ENCODE peak calls at places on chromosomes 7 and 10, in six cellular contexts. One of them, this sample, is unnamed.
A peak's percentile ranks its signal among the peaks of the same experiment; 100 is the strongest.

GRCh38 chr10:68471063-68471585 is 649 bp downstream of the DNA2 start:
- DNase-seq in K562: no peak
- DNase-seq in H1: no peak
- DNase-seq in HepG2: no peak
- DNase-seq in GM12878: no peak
- DNase-seq in GM12892: no peak
- DNase-seq in this sample: peak; percentile 10

GRCh38 chr7:36661135-36661840 is 63.0 kb downstream of the AOAH start:
- DNase-seq in GM12878: no peak
- DNase-seq in H1: no peak
- DNase-seq in HepG2: no peak
- DNase-seq in GM12892: no peak
- DNase-seq in K562: no peak
- DNase-seq in this sample: no peak

GRCh38 chr10:50431118-50431517 is 179.8 kb upstream of the ASAH2 start:
- DNase-seq in GM12892: no peak
- DNase-seq in HepG2: no peak
- DNase-seq in H1: no peak
- DNase-seq in K562: no peak
- DNase-seq in GM12878: no peak
- DNase-seq in this sample: no peak

GRCh38 chr7:90298145-90299038 is 22.7 kb downstream of the FAM237B start:
- DNase-seq in HepG2: peak; percentile 54
- DNase-seq in H1: no peak
- DNase-seq in GM12892: no peak
- DNase-seq in GM12878: no peak
- DNase-seq in K562: no peak
- DNase-seq in this sample: no peak

GRCh38 chr7:108662783-108663182 is 93.1 kb downstream of the DNAJB9 start:
- DNase-seq in HepG2: no peak
- DNase-seq in GM12878: no peak
- DNase-seq in K562: no peak
- DNase-seq in H1: no peak
- DNase-seq in GM12892: no peak
- DNase-seq in this sample: no peak

GRCh38 chr7:105806592-105807266 is 69.7 kb downstream of the ATXN7L1 start:
- DNase-seq in GM12878: peak; percentile 68
- DNase-seq in H1: no peak
- DNase-seq in HepG2: no peak
- DNase-seq in GM12892: peak; percentile 47
- DNase-seq in K562: no peak
- DNase-seq in this sample: peak; percentile 43

GRCh38 chr7:156282816-156283215 is 357.8 kb upstream of the RNF32 start:
- DNase-seq in H1: no peak
- DNase-seq in K562: no peak
- DNase-seq in GM12878: no peak
- DNase-seq in GM12892: no peak
- DNase-seq in HepG2: no peak
- DNase-seq in this sample: no peak

GRCh38 chr10:123635745-123636144 is 30.4 kb upstream of the GPR26 start:
- DNase-seq in HepG2: no peak
- DNase-seq in GM12878: no peak
- DNase-seq in GM12892: no peak
- DNase-seq in H1: no peak
- DNase-seq in K562: no peak
- DNase-seq in this sample: no peak

GRCh38 chr7:24408798-24409428 is 124.9 kb downstream of the NPY start:
- DNase-seq in GM12892: no peak
- DNase-seq in H1: no peak
- DNase-seq in K562: no peak
- DNase-seq in GM12878: no peak
- DNase-seq in HepG2: no peak
- DNase-seq in this sample: no peak

GRCh38 chr10:35765039-35765662 is 123.1 kb upstream of the FZD8 start:
- DNase-seq in HepG2: no peak
- DNase-seq in H1: peak; percentile 53
- DNase-seq in GM12878: no peak
- DNase-seq in K562: no peak
- DNase-seq in GM12892: no peak
- DNase-seq in this sample: no peak

GRCh38 chr10:31424473-31424872 is 105.5 kb downstream of the ZEB1 start:
- DNase-seq in GM12892: no peak
- DNase-seq in HepG2: no peak
- DNase-seq in K562: no peak
- DNase-seq in GM12878: no peak
- DNase-seq in H1: no peak
- DNase-seq in this sample: no peak

GRCh38 chr10:31422634-31423033 is 103.6 kb downstream of the ZEB1 start:
- DNase-seq in H1: no peak
- DNase-seq in HepG2: no peak
- DNase-seq in K562: no peak
- DNase-seq in GM12892: no peak
- DNase-seq in GM12878: no peak
- DNase-seq in this sample: no peak

GRCh38 chr10:31431021-31431420 is 112.0 kb downstream of the ZEB1 start:
- DNase-seq in HepG2: peak; percentile 15
- DNase-seq in H1: no peak
- DNase-seq in GM12878: no peak
- DNase-seq in GM12892: no peak
- DNase-seq in K562: no peak
- DNase-seq in this sample: no peak

GRCh38 chr10:31421322-31421721 is 102.3 kb downstream of the ZEB1 start:
- DNase-seq in GM12892: no peak
- DNase-seq in H1: no peak
- DNase-seq in K562: no peak
- DNase-seq in GM12878: no peak
- DNase-seq in HepG2: no peak
- DNase-seq in this sample: no peak

GRCh38 chr10:31426425-31426824 is 107.4 kb downstream of the ZEB1 start:
- DNase-seq in GM12892: no peak
- DNase-seq in HepG2: no peak
- DNase-seq in K562: no peak
- DNase-seq in H1: no peak
- DNase-seq in GM12878: no peak
- DNase-seq in this sample: no peak
- TF ChIP-seq POLR2A in GM12892: no peak
- TF ChIP-seq POLR2A in HepG2: no peak
- TF ChIP-seq POLR2A in K562: no peak
- TF ChIP-seq POLR2A in H1: no peak
- TF ChIP-seq POLR2A in GM12878: no peak
- TF ChIP-seq POLR2A in this sample: no peak

GRCh38 chr10:119201233-119201632 is 6.1 kb upstream of the GRK5 start:
- DNase-seq in GM12892: no peak
- DNase-seq in H1: no peak
- DNase-seq in GM12878: no peak
- DNase-seq in HepG2: no peak
- DNase-seq in K562: no peak
- DNase-seq in this sample: no peak

GRCh38 chr10:119206603-119207366 is 586 bp upstream of the GRK5 start:
- DNase-seq in HepG2: no peak
- DNase-seq in H1: peak; percentile 84
- DNase-seq in K562: peak; percentile 76
- DNase-seq in GM12892: peak; percentile 72
- DNase-seq in GM12878: no peak
- DNase-seq in this sample: peak; percentile 68

GRCh38 chr10:119205926-119206602 is 1.3 kb upstream of the GRK5 start:
- DNase-seq in K562: peak; percentile 25
- DNase-seq in H1: peak; percentile 62
- DNase-seq in GM12892: peak; percentile 68
- DNase-seq in GM12878: no peak
- DNase-seq in HepG2: peak; percentile 83
- DNase-seq in this sample: no peak

GRCh38 chr10:119199231-119199992 is 8.0 kb upstream of the GRK5 start:
- DNase-seq in GM12878: no peak
- DNase-seq in HepG2: peak; percentile 88
- DNase-seq in H1: peak; percentile 59
- DNase-seq in GM12892: no peak
- DNase-seq in K562: peak; percentile 18
- DNase-seq in this sample: no peak

DNA sequence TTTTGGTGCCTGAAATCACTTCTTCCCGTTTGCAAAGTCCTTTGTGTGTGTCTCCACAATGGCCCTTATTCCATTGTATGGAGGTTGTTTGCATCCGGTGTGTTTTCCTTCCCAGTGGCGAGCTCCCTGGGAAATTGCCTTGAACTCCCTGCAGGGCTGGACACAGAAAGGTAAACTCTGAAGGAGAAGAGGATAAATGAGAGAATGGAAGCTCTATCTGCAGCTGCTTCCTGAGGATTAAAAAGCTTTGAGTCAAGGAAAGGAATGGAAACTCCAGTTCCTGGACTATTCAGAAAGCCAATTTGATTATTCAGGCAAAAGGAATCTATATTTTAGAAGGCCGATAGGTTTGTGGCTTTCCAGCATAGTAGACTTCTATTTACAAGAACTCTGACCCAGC is 4.4 kb upstream of the GRK5 start:
- DNase-seq in GM12892: no peak
- DNase-seq in K562: no peak
- DNase-seq in H1: no peak
- DNase-seq in GM12878: no peak
- DNase-seq in HepG2: peak; percentile 55
- DNase-seq in this sample: no peak
- TF ChIP-seq TAF1 in GM12892: no peak
- TF ChIP-seq TAF1 in K562: no peak
- TF ChIP-seq TAF1 in H1: no peak
- TF ChIP-seq TAF1 in GM12878: no peak
- TF ChIP-seq TAF1 in HepG2: no peak
- TF ChIP-seq TAF1 in this sample: no peak

DNA sequence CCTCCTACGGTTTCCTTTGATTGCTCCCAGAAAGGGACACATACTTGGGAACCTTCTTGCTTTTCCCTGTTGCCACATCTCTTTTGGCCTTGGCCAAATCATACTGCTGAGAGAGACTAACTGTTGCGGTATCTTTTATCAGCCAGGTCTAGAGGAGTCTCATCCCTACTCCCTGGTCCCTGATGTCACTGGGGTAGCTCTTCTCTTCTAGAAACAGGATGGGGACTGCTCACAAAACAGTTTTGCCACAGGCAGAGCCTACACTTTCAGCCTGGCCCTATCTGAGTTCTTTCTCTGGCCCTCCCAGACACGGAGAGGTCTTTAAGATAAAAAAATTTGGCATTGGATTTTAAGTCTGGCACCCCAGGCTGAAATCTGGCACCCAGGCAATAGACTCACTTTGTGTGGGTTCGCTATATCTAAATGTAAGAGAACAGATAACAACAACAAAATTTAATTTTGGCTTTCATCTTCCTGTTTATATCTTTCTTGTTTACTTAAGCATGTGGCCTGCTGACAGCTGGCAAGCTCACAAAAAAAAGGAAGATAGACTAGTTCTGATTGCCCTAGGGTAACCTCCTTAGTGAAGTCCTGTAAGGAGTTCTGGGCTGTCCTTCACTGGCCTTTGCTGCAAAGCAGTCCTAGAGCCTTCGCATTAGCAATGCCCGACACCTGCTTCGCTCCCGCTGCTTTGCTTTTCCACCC is 228.3 kb upstream of the NPVF start:
- DNase-seq in K562: no peak
- DNase-seq in H1: no peak
- DNase-seq in GM12892: no peak
- DNase-seq in HepG2: no peak
- DNase-seq in GM12878: no peak
- DNase-seq in this sample: no peak
- TF ChIP-seq POLR2AphosphoS5 in K562: no peak
- TF ChIP-seq POLR2AphosphoS5 in H1: no peak
- TF ChIP-seq POLR2AphosphoS5 in GM12892: no peak
- TF ChIP-seq POLR2AphosphoS5 in HepG2: no peak
- TF ChIP-seq POLR2AphosphoS5 in GM12878: no peak
- TF ChIP-seq POLR2AphosphoS5 in this sample: no peak

GRCh38 chr10:103679096-103679790 is 176.1 kb downstream of the SH3PXD2A start:
- DNase-seq in HepG2: no peak
- DNase-seq in H1: no peak
- DNase-seq in K562: no peak
- DNase-seq in GM12892: no peak
- DNase-seq in GM12878: no peak
- DNase-seq in this sample: no peak

GRCh38 chr10:103677486-103677885 is 177.9 kb downstream of the SH3PXD2A start:
- DNase-seq in GM12892: no peak
- DNase-seq in K562: no peak
- DNase-seq in HepG2: no peak
- DNase-seq in GM12878: no peak
- DNase-seq in H1: no peak
- DNase-seq in this sample: no peak

GRCh38 chr10:103676058-103676785 is 179.2 kb downstream of the SH3PXD2A start:
- DNase-seq in GM12892: no peak
- DNase-seq in GM12878: no peak
- DNase-seq in H1: no peak
- DNase-seq in HepG2: no peak
- DNase-seq in K562: no peak
- DNase-seq in this sample: no peak

GRCh38 chr10:103676851-103677417 is 178.4 kb downstream of the SH3PXD2A start:
- DNase-seq in GM12878: no peak
- DNase-seq in H1: no peak
- DNase-seq in K562: no peak
- DNase-seq in HepG2: no peak
- DNase-seq in GM12892: no peak
- DNase-seq in this sample: no peak

GRCh38 chr10:103678104-103678526 is 177.3 kb downstream of the SH3PXD2A start:
- DNase-seq in HepG2: no peak
- DNase-seq in K562: no peak
- DNase-seq in GM12878: peak; percentile 84
- DNase-seq in GM12892: peak; percentile 90
- DNase-seq in H1: no peak
- DNase-seq in this sample: peak; percentile 91
- TF ChIP-seq POLR2A in HepG2: no peak
- TF ChIP-seq POLR2A in K562: no peak
- TF ChIP-seq POLR2A in GM12878: peak; percentile 82
- TF ChIP-seq POLR2A in GM12892: peak; percentile 34
- TF ChIP-seq POLR2A in H1: no peak
- TF ChIP-seq POLR2A in this sample: peak; percentile 69

GRCh38 chr10:103926722-103927319 is 8.8 kb upstream of the STN1 start:
- DNase-seq in HepG2: no peak
- DNase-seq in K562: no peak
- DNase-seq in GM12892: no peak
- DNase-seq in H1: no peak
- DNase-seq in GM12878: no peak
- DNase-seq in this sample: no peak
- TF ChIP-seq TAF1 in HepG2: no peak
- TF ChIP-seq TAF1 in K562: no peak
- TF ChIP-seq TAF1 in GM12892: no peak
- TF ChIP-seq TAF1 in H1: no peak
- TF ChIP-seq TAF1 in GM12878: no peak
- TF ChIP-seq TAF1 in this sample: no peak

This sample was measured in GM12891.